ENCODE peak calls at places on chromosomes 1 and 21, in nine cellular contexts. G is effector CD4-positive, alpha-beta T cell; K is T-helper 22 cell; M is stimulated activated CD8-positive, alpha-beta memory T cell treated with anti-CD3 and anti-CD28 coated beads, Interleukin-15, amount 100 ng/mL, for 48 hours; Q is renal cortical epithelial cell; Z is non-pigmented ciliary epithelial cell; R is Panc1; P is type B pancreatic cell; V is amniotic stem cell. S is an unnamed sample.

GRCh38 chr1:9295884-9296283 is 3.2 kb downstream of the SPSB1 start:
- DNase-seq in G (no peak), K (no peak), M (no peak), Q (no peak), Z (no peak), R (no peak), P (no peak), V (no peak), S (no peak)

GRCh38 chr1:243842978-243843490 is 7.0 kb downstream of the AKT3 start:
- DNase-seq in G (no peak), K (no peak), M (no peak), Q (peak; percentile 89), Z (peak; percentile 60), R (no peak), P (no peak), V (peak; percentile 35), S (no peak)

GRCh38 chr21:28444131-28444530 is 548.5 kb downstream of the LTN1 start:
- DNase-seq in G (no peak), K (no peak), M (no peak), Q (no peak), Z (no peak), R (no peak), P (no peak), V (no peak), S (no peak)

GRCh38 chr1:233614173-233614742 is 352 bp downstream of the KCNK1 start:
- DNase-seq in G (no peak), K (no peak), M (no peak), Q (peak; percentile 31), Z (no peak), R (no peak), P (no peak), V (peak; percentile 43), S (no peak)

GRCh38 chr1:30613188-30613587 is 110.2 kb downstream of the MATN1 start:
- DNase-seq in G (no peak), K (no peak), M (no peak), Q (no peak), Z (no peak), R (no peak), P (peak; percentile 2), V (no peak), S (no peak)

GRCh38 chr1:32828341-32828740 is 10.9 kb downstream of the S100PBP start:
- DNase-seq in G (no peak), K (no peak), M (no peak), Q (no peak), Z (no peak), R (no peak), P (no peak), V (no peak), S (peak; percentile 14)

GRCh38 chr1:160935527-160936258 is 18.9 kb downstream of the ITLN2 start:
- DNase-seq in G (no peak), K (no peak), M (no peak), Q (no peak), Z (no peak), R (no peak), P (no peak), V (no peak), S (no peak)

GRCh38 chr21:45364464-45365185 is 40.3 kb upstream of the COL18A1 start:
- DNase-seq in G (no peak), K (no peak), M (no peak), Q (peak; percentile 51), Z (peak; percentile 26), R (no peak), P (no peak), V (no peak), S (no peak)

GRCh38 chr1:15313012-15313411 is 66.0 kb downstream of the FHAD1 start:
- DNase-seq in G (no peak), K (no peak), M (no peak), Q (no peak), Z (no peak), R (no peak), P (no peak), V (no peak), S (no peak)

GRCh38 chr1:161706116-161706482 is 930 bp upstream of the FCRLA start:
- DNase-seq in G (no peak), K (no peak), M (no peak), Q (peak; percentile 42), Z (no peak), R (no peak), P (no peak), V (no peak), S (no peak)

GRCh38 chr1:240804475-240804874 is 192.5 kb upstream of the GREM2 start:
- DNase-seq in G (no peak), K (no peak), M (no peak), Q (no peak), Z (no peak), R (no peak), P (no peak), V (peak; percentile 10), S (no peak)

GRCh38 chr21:33492571-33492970 is 1.1 kb upstream of the DNAJC28 start:
- DNase-seq in G (no peak), K (no peak), M (no peak), Q (no peak), Z (no peak), R (no peak), P (no peak), V (no peak), S (no peak)

GRCh38 chr1:202656951-202657646 is 53.2 kb downstream of the SYT2 start:
- DNase-seq in G (no peak), K (no peak), M (no peak), Q (peak; percentile 41), Z (no peak), R (no peak), P (no peak), V (no peak), S (peak; percentile 10)

GRCh38 chr21:45074048-45074817 is at the start of gene ADARB1:
- DNase-seq in G (peak; percentile 51), K (peak; percentile 53), M (no peak), Q (peak; percentile 8), Z (no peak), R (no peak), P (no peak), V (peak; percentile 40), S (no peak)

GRCh38 chr21:42125571-42126544 is 54.7 kb downstream of the UMODL1 start:
- DNase-seq in G (no peak), K (no peak), M (no peak), Q (peak; percentile 64), Z (no peak), R (no peak), P (no peak), V (no peak), S (no peak)

GRCh38 chr1:189125694-189126093 is 1352.0 kb downstream of the BRINP3 start:
- DNase-seq in G (no peak), K (no peak), M (no peak), Q (no peak), Z (no peak), R (no peak), P (no peak), V (no peak), S (no peak)

GRCh38 chr1:107135466-107135865 is 5.4 kb upstream of the NTNG1 start:
- DNase-seq in G (no peak), K (no peak), M (no peak), Q (peak; percentile 57), Z (no peak), R (no peak), P (no peak), V (no peak), S (peak; percentile 37)

GRCh38 chr1:117794073-117794472 is 135.3 kb downstream of the GDAP2 start:
- DNase-seq in G (no peak), K (no peak), M (no peak), Q (no peak), Z (no peak), R (no peak), P (no peak), V (peak; percentile 38), S (no peak)

GRCh38 chr1:82838066-82838465 is 1037.3 kb downstream of the ADGRL2 start:
- DNase-seq in G (no peak), K (no peak), M (no peak), Q (peak; percentile 90), Z (peak; percentile 19), R (no peak), P (no peak), V (peak; percentile 4), S (no peak)

GRCh38 chr1:165117482-165117881 is 239.0 kb downstream of the LMX1A start:
- DNase-seq in G (no peak), K (no peak), M (no peak), Q (no peak), Z (no peak), R (no peak), P (no peak), V (no peak), S (no peak)

GRCh38 chr21:32576011-32576410 is 9.3 kb downstream of the TCP10L start:
- DNase-seq in G (no peak), K (no peak), M (no peak), Q (no peak), Z (no peak), R (no peak), P (peak; percentile 44), V (no peak), S (no peak)

GRCh38 chr1:203316626-203317093 is 11.3 kb downstream of the BTG2 start:
- DNase-seq in G (no peak), K (no peak), M (no peak), Q (peak; percentile 44), Z (no peak), R (no peak), P (no peak), V (no peak), S (no peak)

GRCh38 chr1:204319462-204319861 is 40.3 kb downstream of the PLEKHA6 start:
- DNase-seq in G (no peak), K (no peak), M (no peak), Q (peak; percentile 93), Z (peak; percentile 81), R (peak; percentile 46), P (no peak), V (peak; percentile 81), S (no peak)

GRCh38 chr1:10936998-10937901 is 75.2 kb upstream of the TARDBP start:
- DNase-seq in G (no peak), K (no peak), M (no peak), Q (no peak), Z (no peak), R (no peak), P (no peak), V (no peak), S (peak; percentile 71)

GRCh38 chr1:56803561-56804156 is 15.5 kb downstream of the FYB2 start:
- DNase-seq in G (no peak), K (no peak), M (no peak), Q (peak; percentile 62), Z (no peak), R (peak; percentile 32), P (no peak), V (no peak), S (peak; percentile 35)

GRCh38 chr1:24133819-24134218 is 9.1 kb downstream of the IL22RA1 start:
- DNase-seq in G (no peak), K (no peak), M (no peak), Q (no peak), Z (no peak), R (no peak), P (no peak), V (no peak), S (no peak)

GRCh38 chr21:44884059-44884458 is 10.6 kb upstream of the PTTG1IP start:
- DNase-seq in G (no peak), K (no peak), M (no peak), Q (no peak), Z (no peak), R (no peak), P (no peak), V (no peak), S (no peak)

GRCh38 chr1:62725255-62725654 is 37.1 kb upstream of the DOCK7 start:
- DNase-seq in G (no peak), K (no peak), M (no peak), Q (no peak), Z (no peak), R (no peak), P (no peak), V (peak; percentile 52), S (no peak)